ENCODE peak calls at places on chromosomes 2 and 18, in four cellular contexts. Z, H, F and E are unnamed samples.

GRCh38 chr2:39118786-39119499 is 1.9 kb downstream of the SOS1 start:
- DNase-seq in H (no peak), Z (no peak), F (peak; percentile 26), E (no peak)

GRCh38 chr2:64204716-64205115 is 60.5 kb upstream of the PELI1 start:
- DNase-seq in Z (no peak), H (no peak), F (no peak), E (no peak)

GRCh38 chr2:236994361-236994760 is 91.3 kb upstream of the COPS8 start:
- DNase-seq in Z (no peak), F (no peak), H (no peak), E (no peak)

GRCh38 chr2:54572262-54572635 is 116.1 kb downstream of the SPTBN1 start:
- DNase-seq in Z (peak; percentile 28), H (no peak), F (peak; percentile 75), E (no peak)

GRCh38 chr2:150586858-150587257 is 99.4 kb upstream of the RND3 start:
- DNase-seq in Z (no peak), H (no peak), F (peak; percentile 76), E (no peak)

GRCh38 chr2:42371621-42372473 is 10.8 kb upstream of the COX7A2L start:
- DNase-seq in F (peak; percentile 74), H (no peak), Z (no peak), E (no peak)

GRCh38 chr2:15865923-15866322 is 74.4 kb upstream of the MYCN start:
- DNase-seq in H (no peak), F (no peak), Z (no peak), E (no peak)

GRCh38 chr2:196409376-196409775 is 230.1 kb upstream of the CCDC150 start:
- DNase-seq in Z (no peak), F (no peak), H (no peak), E (no peak)

GRCh38 chr2:143375376-143375880 is 246.2 kb downstream of the ARHGAP15 start:
- DNase-seq in H (no peak), F (no peak), Z (no peak), E (no peak)

GRCh38 chr2:144320491-144320890 is 199.4 kb downstream of the ZEB2 start:
- DNase-seq in F (peak; percentile 57), Z (no peak), H (no peak), E (peak; percentile 28)

GRCh38 chr2:120108049-120108448 is 95.2 kb downstream of the EPB41L5 start:
- DNase-seq in Z (no peak), H (no peak), F (peak; percentile 75), E (no peak)

GRCh38 chr2:29753676-29754444 is 167.5 kb downstream of the ALK start:
- DNase-seq in Z (no peak), F (no peak), H (no peak), E (no peak)

GRCh38 chr2:98457045-98457696 is 12.5 kb downstream of the INPP4A start:
- DNase-seq in H (no peak), Z (no peak), F (peak; percentile 60), E (no peak)

GRCh38 chr2:44740678-44741077 is 200.8 kb upstream of the SIX3 start:
- DNase-seq in Z (no peak), F (no peak), H (no peak), E (no peak)

GRCh38 chr2:13884271-13884976 is 748.1 kb upstream of the LRATD1 start:
- DNase-seq in F (no peak), Z (no peak), H (no peak), E (no peak)

GRCh38 chr2:226544581-226545210 is 254.9 kb downstream of the IRS1 start:
- DNase-seq in Z (no peak), H (no peak), F (no peak), E (no peak)

GRCh38 chr2:69104281-69104680 is 91.3 kb downstream of the ANTXR1 start:
- DNase-seq in H (peak; percentile 55), F (no peak), Z (no peak), E (no peak)

GRCh38 chr18:67514901-67515540 is 1.5 kb downstream of the DSEL start:
- DNase-seq in Z (no peak), F (no peak), H (no peak), E (no peak)

GRCh38 chr2:10884530-10885478 is 26.9 kb upstream of the KCNF1 start:
- DNase-seq in H (peak; percentile 44), Z (no peak), F (no peak), E (no peak)

GRCh38 chr2:14136030-14136429 is 496.5 kb upstream of the LRATD1 start:
- DNase-seq in F (no peak), H (no peak), Z (no peak), E (no peak)

GRCh38 chr2:74489906-74490305 is 7.0 kb downstream of the TTC31 start:
- DNase-seq in H (no peak), F (no peak), Z (no peak), E (no peak)

GRCh38 chr2:163155279-163155883 is 316.8 kb upstream of the KCNH7 start:
- DNase-seq in H (no peak), Z (peak; percentile 23), F (peak; percentile 38), E (no peak)

GRCh38 chr2:168443818-168444217 is 12.3 kb upstream of the CERS6 start:
- DNase-seq in F (no peak), H (no peak), Z (no peak), E (no peak)
- TF ChIP-seq CTCF in F (no peak), H (no peak), Z (no peak), E (no peak)

GRCh38 chr2:47036489-47036769 is 118.7 kb downstream of the STPG4 start:
- DNase-seq in F (no peak), H (no peak), Z (no peak), E (no peak)

GRCh38 chr2:47033102-47033880 is 117.7 kb upstream of the MCFD2 start:
- DNase-seq in F (no peak), Z (no peak), H (no peak), E (no peak)

GRCh38 chr2:47032773-47033101 is 117.1 kb upstream of the MCFD2 start:
- DNase-seq in F (no peak), Z (no peak), H (no peak), E (no peak)

GRCh38 chr2:47035615-47036488 is 119.3 kb downstream of the STPG4 start:
- DNase-seq in H (no peak), Z (no peak), F (no peak), E (no peak)

DNA sequence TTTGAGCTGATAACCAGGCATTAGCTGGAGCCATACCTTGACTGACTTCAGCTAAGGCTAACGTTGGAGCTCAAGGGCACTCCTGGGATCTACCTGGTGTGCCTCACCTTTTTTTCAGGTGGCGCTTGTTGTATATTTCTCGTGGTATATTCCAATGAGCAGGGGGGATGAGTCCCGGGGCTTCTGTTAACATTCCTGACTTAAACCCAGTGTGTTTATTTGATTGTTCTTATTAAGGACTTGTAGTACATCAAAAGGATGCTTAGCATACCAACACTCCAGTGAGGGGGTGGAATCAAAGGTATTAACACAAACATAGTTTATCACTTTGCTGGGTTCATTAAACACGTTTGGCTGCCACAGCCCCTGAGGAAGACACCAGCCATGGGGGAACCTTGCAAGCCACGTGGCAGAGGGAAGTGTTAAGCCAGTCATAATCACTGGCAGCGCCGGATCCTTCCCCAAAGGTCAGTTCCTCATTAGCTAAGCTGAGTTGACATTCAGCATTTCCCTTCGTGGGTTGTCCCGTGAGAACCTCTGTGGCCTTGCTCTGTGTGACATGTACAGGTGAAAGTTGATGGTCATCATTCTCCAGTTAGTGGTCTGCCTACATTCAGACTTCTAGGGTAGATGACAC is 119.5 kb upstream of the MCFD2 start:
- DNase-seq in F (no peak), Z (no peak), H (peak; percentile 74), E (no peak)
- TF ChIP-seq CTCF in F (no peak), Z (no peak), H (no peak), E (no peak)

GRCh38 chr2:51535763-51536162 is 503.8 kb upstream of the NRXN1 start:
- DNase-seq in H (no peak), F (no peak), Z (no peak), E (no peak)
- TF ChIP-seq CTCF in H (no peak), F (no peak), Z (no peak), E (no peak)

DNA sequence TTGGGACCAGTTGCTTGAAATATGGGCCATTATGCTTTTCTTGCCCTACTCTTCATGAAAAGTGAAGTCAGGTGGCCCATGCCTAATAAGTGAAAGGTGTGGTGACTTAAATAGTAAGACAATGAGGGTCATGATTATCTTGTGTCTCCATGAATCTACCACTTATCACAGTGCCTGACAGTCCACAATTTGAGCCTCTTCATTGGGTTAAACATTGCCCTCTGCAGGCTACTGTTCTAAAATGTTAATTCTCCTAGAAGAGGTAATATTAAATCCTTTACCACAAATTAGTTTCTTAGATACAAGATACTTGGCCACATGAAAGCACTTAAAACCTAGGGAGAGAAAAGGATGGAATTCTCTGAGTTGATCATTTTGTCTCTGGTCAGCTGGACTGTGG is 4.0 kb downstream of the EGR4 start:
- DNase-seq in Z (no peak), H (no peak), F (no peak), E (no peak)
- TF ChIP-seq CTCF in Z (no peak), H (no peak), F (no peak), E (no peak)

DNA sequence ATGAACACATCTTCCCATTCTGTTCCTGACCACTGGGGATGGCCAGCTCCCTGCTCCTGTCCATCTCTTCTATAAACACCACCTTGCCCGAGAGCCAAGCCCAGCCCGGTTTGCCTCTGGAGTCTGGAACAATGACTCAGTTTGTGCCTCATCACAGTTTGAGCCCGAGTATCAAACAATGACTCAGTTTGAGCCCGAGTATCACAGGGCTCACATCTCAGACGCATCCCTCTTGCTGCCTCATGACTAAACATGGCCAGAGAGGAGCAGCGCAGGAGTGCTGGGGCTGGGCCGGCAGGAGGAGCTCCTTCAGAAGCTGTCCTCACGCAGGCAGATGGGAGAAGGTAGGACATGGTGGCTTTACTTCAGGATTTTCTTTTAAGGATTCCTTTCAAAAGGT is 68.7 kb downstream of the PXDN start:
- DNase-seq in H (no peak), Z (no peak), F (peak; percentile 92), E (no peak)
- TF ChIP-seq CTCF in H (no peak), Z (no peak), F (peak; percentile 47), E (no peak)